ENCODE peak calls at places on chromosomes 2 and 18, in seven cellular contexts. T is hepatocyte, Y is PC-3, I is tibial artery, K is heart right ventricle, F is lower lobe of right lung, Z is adrenal gland. R is an unnamed sample. For H3K4me1, the result is how much of the 10 kb centered on the place peaks cover.

GRCh38 chr2:120231564-120231973 is 8.4 kb upstream of the TMEM185B start:
- DNase-seq in I (peak), Z (no peak), K (no peak), T (no peak), Y (no peak), F (no peak), R (no peak)

GRCh38 chr2:73013941-73014340 is 57.6 kb downstream of the SFXN5 start:
- DNase-seq in F (no peak), Z (no peak), Y (peak), K (no peak), T (no peak), I (no peak), R (no peak)

GRCh38 chr2:67503066-67503795 is 106.1 kb downstream of the ETAA1 start:
- DNase-seq in T (no peak), I (no peak), Y (peak), F (no peak), K (no peak), Z (no peak), R (no peak)

GRCh38 chr2:122692400-122693083 is 937.1 kb downstream of the TSN start:
- DNase-seq in Y (no peak), Z (no peak), F (no peak), I (no peak), K (no peak), T (no peak), R (no peak)

GRCh38 chr2:85811173-85811849 is 57.5 kb downstream of the ATOH8 start:
- DNase-seq in F (no peak), Z (no peak), Y (peak), I (peak), T (peak), K (peak), R (peak)

GRCh38 chr2:183740241-183740640 is 616.0 kb downstream of the NUP35 start:
- DNase-seq in I (no peak), Y (peak), K (no peak), T (no peak), Z (no peak), F (no peak), R (no peak)

GRCh38 chr18:56641714-56642331 is 3.4 kb upstream of the TXNL1 start:
- DNase-seq in F (no peak), K (no peak), Z (no peak), Y (peak), I (no peak), T (no peak), R (no peak)

GRCh38 chr2:177705511-177705910 is 312.9 kb downstream of the AGPS start:
- DNase-seq in Z (no peak), T (no peak), I (no peak), F (no peak), Y (no peak), K (no peak), R (no peak)

DNA sequence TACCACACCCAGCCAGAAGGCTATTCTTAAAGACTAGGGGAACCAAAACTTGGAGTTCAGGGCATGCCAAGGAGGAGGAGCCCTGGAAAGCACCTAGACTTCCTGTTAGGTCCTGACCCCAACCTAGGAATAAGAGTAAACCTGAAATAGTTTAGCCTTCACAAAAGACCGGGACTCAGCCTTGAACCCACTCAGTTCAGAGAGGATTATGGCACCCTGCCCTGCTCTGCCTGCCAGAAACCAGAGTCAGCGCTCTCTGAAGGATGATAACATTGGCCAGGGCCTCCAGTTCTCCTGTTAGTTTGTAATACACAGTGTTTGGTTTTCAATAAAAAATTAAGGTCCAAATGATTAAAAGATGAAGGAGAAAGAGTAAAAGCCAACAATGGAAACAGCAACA is 96.4 kb downstream of the LDLRAD4 start:
- DNase-seq in K (no peak), Y (no peak), I (no peak), Z (peak), T (no peak), F (no peak), R (no peak)
- H3K4me1 ChIP-seq in K (under half), Y (under half), I (under half), Z (under half), T (under half), F (under half), R (under half)

GRCh38 chr2:205776139-205776538 is 93.8 kb downstream of the NRP2 start:
- DNase-seq in F (peak), T (peak), Z (peak), K (peak), I (no peak), Y (peak), R (no peak)
- H3K4me1 ChIP-seq in F (under half), T (under half), Z (under half), K (under half), I (under half), Y (under half), R (under half)

DNA sequence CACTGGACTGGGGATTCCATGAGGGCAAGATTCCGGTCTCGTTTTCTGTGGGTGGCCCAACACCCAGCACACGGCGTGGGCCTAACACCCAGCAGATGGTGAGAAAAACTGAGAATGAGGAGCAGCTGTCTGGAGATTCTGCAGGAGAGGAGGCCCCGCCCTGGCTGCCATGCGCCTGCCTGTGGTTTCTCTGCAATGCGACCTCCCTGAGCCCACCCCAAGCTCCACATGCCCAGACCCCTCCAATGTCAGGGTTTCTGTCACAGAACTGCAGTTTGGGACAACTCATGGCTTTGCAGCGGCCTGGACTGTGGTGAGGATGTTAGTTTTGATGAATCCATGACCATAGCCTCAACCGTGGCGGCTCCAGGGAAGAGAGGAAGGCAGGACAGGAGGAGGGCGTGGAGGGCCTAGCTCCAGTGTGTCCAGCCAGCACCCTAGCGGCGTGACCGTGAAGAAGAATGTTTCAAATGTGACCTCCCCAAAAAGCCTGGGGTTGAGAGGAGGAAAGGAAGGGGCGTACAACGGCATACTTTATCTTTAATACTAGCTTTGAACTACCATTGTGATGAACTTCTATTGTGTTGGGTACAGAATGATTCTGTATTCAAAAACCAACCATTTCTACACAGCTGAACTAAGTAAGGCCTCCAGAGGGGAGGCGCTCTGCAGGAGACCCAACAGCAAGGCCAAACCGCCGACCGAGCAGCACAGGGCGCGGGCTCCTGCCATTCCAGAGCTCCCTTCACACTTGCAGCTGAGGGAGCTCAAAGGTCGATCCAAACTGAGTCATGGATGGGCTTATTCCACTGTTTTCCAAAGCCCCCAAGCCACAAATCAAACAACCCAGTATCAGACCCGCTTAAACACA is 3.4 kb downstream of the PXDN start:
- DNase-seq in T (no peak), F (peak), Y (no peak), K (no peak), I (no peak), Z (no peak), R (no peak)
- H3K4me1 ChIP-seq in T (under half), F (under half), Y (half or more), K (half or more), I (under half), Z (under half), R (under half)

GRCh38 chr2:110948027-110948687 is 172.6 kb upstream of the BCL2L11 start:
- DNase-seq in Z (no peak), Y (no peak), K (no peak), I (no peak), T (peak), F (no peak), R (no peak)

GRCh38 chr2:110946892-110947291 is 173.8 kb upstream of the BCL2L11 start:
- DNase-seq in T (no peak), K (no peak), I (no peak), Y (no peak), F (peak), Z (no peak), R (no peak)

GRCh38 chr2:110943070-110943634 is 177.6 kb upstream of the BCL2L11 start:
- DNase-seq in I (no peak), K (no peak), Y (no peak), Z (no peak), T (no peak), F (no peak), R (no peak)
- H3K4me1 ChIP-seq in I (under half), K (under half), Y (under half), Z (under half), T (under half), F (under half), R (under half)

GRCh38 chr2:20563251-20563650 is 87.6 kb downstream of the HS1BP3 start:
- DNase-seq in Y (no peak), I (no peak), F (no peak), K (no peak), T (no peak), Z (no peak), R (no peak)
- H3K4me1 ChIP-seq in Y (under half), I (under half), F (under half), K (under half), T (under half), Z (under half), R (under half)

DNA sequence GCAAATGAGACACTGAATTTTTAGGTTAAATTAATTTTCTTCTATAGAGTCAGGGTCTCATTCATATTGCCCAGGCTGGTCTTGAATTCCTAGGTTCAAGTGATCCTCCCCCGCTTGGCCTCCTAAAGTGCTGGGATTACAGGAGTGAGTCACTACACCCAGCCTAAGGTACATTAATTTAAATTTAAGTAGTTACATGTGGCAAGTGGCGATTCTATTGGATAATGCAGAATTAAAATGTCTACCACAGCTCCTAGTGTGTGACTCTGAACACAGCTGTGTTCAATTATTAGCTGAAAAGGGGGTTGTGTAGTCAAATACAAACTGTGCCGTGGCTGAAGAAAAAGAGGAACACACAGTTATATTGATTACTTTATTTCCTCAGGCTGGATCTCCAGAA is 2.2 kb upstream of the CAD start:
- DNase-seq in Y (no peak), I (no peak), T (no peak), K (no peak), F (no peak), Z (no peak), R (no peak)
- H3K4me1 ChIP-seq in Y (under half), I (under half), T (under half), K (under half), F (under half), Z (under half), R (under half)

DNA sequence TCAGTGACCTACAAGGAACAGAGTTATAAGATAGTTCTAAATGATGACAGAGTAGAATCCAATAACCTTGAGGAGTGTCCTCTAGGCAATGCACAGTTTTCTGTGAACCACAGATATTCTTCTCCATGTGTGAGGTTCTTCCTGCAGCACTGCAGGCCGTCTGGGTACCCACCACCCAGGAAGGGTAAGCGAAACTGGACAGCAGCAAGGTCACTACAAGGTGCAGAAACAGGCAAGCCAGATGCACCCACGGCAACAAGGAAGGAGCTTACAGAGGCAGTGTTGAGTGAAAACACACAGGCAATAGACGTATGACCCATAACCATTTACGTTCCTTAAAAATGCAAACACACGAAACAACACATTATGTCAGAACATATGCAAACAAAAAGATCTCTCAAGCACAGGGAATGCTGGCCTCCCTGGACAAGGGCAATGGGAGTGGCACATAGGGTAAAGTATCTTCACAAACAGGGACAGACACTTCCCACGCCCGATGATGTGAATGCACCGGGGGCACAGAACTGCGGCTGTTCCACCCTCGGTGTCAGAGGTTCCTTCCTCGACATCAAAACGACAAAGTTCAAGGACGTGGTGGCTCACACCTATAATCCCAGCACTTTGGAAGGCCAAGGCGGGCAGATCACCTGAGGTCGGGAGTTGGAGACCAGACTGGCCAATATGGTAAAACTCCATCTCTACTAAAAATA is 84.1 kb downstream of the NDUFA10 start:
- DNase-seq in T (no peak), I (peak), F (peak), K (no peak), Z (peak), Y (no peak), R (peak)
- H3K4me1 ChIP-seq in T (under half), I (under half), F (under half), K (under half), Z (under half), Y (under half), R (under half)

GRCh38 chr2:11534078-11534745 is 367 bp downstream of the GREB1 start:
- DNase-seq in F (no peak), Z (no peak), Y (no peak), T (no peak), I (no peak), K (no peak), R (no peak)

GRCh38 chr2:11532434-11533055 is 1.3 kb upstream of the GREB1 start:
- DNase-seq in T (no peak), Z (peak), Y (peak), K (no peak), F (no peak), I (no peak), R (no peak)

GRCh38 chr2:11534746-11535484 is 1.1 kb downstream of the GREB1 start:
- DNase-seq in Y (no peak), Z (no peak), F (no peak), I (no peak), K (no peak), T (no peak), R (no peak)

GRCh38 chr2:11535899-11536344 is 2.1 kb downstream of the GREB1 start:
- DNase-seq in F (no peak), K (no peak), T (no peak), I (no peak), Y (no peak), Z (no peak), R (no peak)

DNA sequence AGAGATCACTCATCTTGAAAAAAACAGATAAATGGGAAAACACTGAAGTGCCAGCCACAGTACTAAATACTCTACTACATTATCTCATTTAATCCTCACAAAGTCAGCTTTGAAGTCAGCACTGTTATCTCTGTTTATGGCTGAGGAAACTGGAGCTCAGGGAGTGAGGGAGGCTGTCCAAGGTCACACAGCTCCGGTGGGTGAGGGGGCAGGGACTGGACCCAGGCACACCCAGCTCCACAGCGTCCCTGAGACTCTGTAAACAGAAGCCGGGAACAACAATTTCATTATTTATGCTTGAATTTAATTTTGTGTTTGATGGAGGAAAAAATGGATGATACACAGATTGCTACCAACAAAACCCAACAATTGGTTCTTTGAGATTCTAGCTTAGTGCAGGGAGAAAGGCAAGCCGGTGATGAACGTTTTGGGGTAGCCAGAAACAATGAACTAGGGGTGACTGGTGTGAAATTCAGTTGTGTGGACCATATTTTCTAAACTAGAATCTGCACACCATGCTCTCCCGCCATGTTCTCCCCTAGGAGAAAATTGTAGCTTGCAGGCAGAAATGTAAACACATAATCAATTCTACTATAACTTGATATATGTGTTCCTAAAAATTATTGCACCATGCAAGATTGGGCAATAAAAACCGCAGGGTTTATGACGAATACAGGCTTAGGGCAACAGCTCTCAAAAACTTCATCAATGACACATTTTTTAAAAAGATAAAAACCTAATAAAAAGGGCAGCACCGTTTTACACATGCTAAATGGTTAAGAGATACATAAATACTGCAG is at the start of gene GREB1:
- DNase-seq in I (no peak), T (no peak), Y (peak), F (no peak), Z (peak), K (no peak), R (peak)
- H3K4me1 ChIP-seq in I (under half), T (under half), Y (under half), F (under half), Z (under half), K (under half), R (under half)